ENCODE peak calls at places on chromosomes 11 and 22, in four cellular contexts. O is brain microvascular endothelial cell, V is astrocyte, T is Peyer's patch. F is an unnamed sample.

GRCh38 chr11:134951305-134951700 is 539.3 kb upstream of the B3GAT1 start:
- DNase-seq in O (peak; percentile 79), V (peak; percentile 71), T (no peak), F (no peak)

GRCh38 chr11:36009469-36009868 is 65.6 kb downstream of the LDLRAD3 start:
- DNase-seq in V (peak; percentile 80), T (no peak), O (no peak), F (no peak)

GRCh38 chr11:74984070-74984469 is 4.7 kb upstream of the NEU3 start:
- DNase-seq in O (no peak), V (no peak), T (no peak), F (no peak)

GRCh38 chr22:19705181-19705934 is 8.9 kb upstream of the SEPTIN5 start:
- DNase-seq in T (peak; percentile 23), V (no peak), O (no peak), F (no peak)

GRCh38 chr22:30017375-30017774 is 62.9 kb upstream of the HORMAD2 start:
- DNase-seq in O (no peak), V (peak; percentile 55), T (no peak), F (no peak)

GRCh38 chr11:69974528-69974927 is 103.6 kb upstream of the ANO1 start:
- DNase-seq in V (no peak), T (peak; percentile 50), O (no peak), F (no peak)

GRCh38 chr11:62553839-62554361 is 7.3 kb upstream of the AHNAK start:
- DNase-seq in T (peak; percentile 87), V (peak; percentile 90), O (peak; percentile 86), F (no peak)

GRCh38 chr11:13964771-13965074 is 2.2 kb downstream of the SPON1 start:
- DNase-seq in T (no peak), V (no peak), O (no peak), F (no peak)

GRCh38 chr11:111561801-111562325 is 21.3 kb downstream of the LAYN start:
- DNase-seq in O (peak; percentile 56), V (peak; percentile 86), T (no peak), F (no peak)

GRCh38 chr11:128701086-128701485 is 7.2 kb downstream of the FLI1 start:
- DNase-seq in O (no peak), T (no peak), V (peak; percentile 34), F (no peak)

GRCh38 chr11:86978756-86979608 is 23.8 kb upstream of the FZD4 start:
- DNase-seq in V (no peak), T (no peak), O (peak; percentile 57), F (no peak)

GRCh38 chr11:70073188-70073817 is 4.8 kb upstream of the ANO1 start:
- DNase-seq in O (no peak), V (peak; percentile 50), T (peak; percentile 8), F (no peak)

GRCh38 chr11:79543101-79543500 is 102.3 kb upstream of the TENM4 start:
- DNase-seq in O (no peak), V (no peak), T (no peak), F (no peak)

GRCh38 chr11:124759268-124760204 is 2.6 kb downstream of the ESAM start:
- DNase-seq in O (no peak), V (no peak), T (no peak), F (no peak)

GRCh38 chr22:42134033-42135020 is 3.7 kb upstream of the CYP2D6 start:
- DNase-seq in T (peak; percentile 49), V (no peak), O (no peak), F (no peak)

GRCh38 chr11:133946541-133947297 is 10.0 kb downstream of the IGSF9B start:
- DNase-seq in T (no peak), V (no peak), O (no peak), F (no peak)

GRCh38 chr11:27926981-27927481 is 180.9 kb downstream of the KIF18A start:
- DNase-seq in O (peak; percentile 79), T (no peak), V (peak; percentile 99), F (no peak)

GRCh38 chr22:22144858-22145257 is 99.7 kb upstream of the VPREB1 start:
- DNase-seq in V (no peak), T (no peak), O (no peak), F (no peak)

GRCh38 chr22:24230911-24231656 is 13.8 kb downstream of the GGT5 start:
- DNase-seq in O (no peak), V (no peak), T (peak; percentile 82), F (peak; percentile 57)

GRCh38 chr11:99410636-99411035 is 389.9 kb downstream of the CNTN5 start:
- DNase-seq in O (no peak), T (no peak), V (no peak), F (no peak)

GRCh38 chr22:26800858-26801257 is 143.5 kb downstream of the MIAT start:
- DNase-seq in V (peak; percentile 18), T (no peak), O (peak; percentile 25), F (no peak)

GRCh38 chr22:28239941-28240340 is 320.9 kb upstream of the PITPNB start:
- DNase-seq in O (no peak), T (no peak), V (no peak), F (no peak)

GRCh38 chr11:60880635-60881282 is 13.4 kb downstream of the ZP1 start:
- DNase-seq in V (no peak), O (no peak), T (no peak), F (no peak)

GRCh38 chr22:23773247-23774113 is 831 bp downstream of the MMP11 start:
- DNase-seq in V (no peak), T (no peak), O (no peak), F (no peak)

GRCh38 chr11:112961146-112961668 is at the start of gene NCAM1:
- DNase-seq in O (peak; percentile 48), T (peak; percentile 63), V (peak; percentile 79), F (peak; percentile 39)

GRCh38 chr11:67486481-67487195 is 3.8 kb downstream of the AIP start:
- DNase-seq in V (no peak), T (peak; percentile 74), O (no peak), F (no peak)

GRCh38 chr11:44695169-44695833 is 31.5 kb upstream of the TSPAN18 start:
- DNase-seq in V (no peak), T (no peak), O (no peak), F (no peak)

GRCh38 chr22:46917702-46918101 is 155.3 kb downstream of the TBC1D22A start:
- DNase-seq in O (no peak), T (no peak), V (no peak), F (no peak)

GRCh38 chr11:62841361-62842170 is 2.2 kb upstream of the WDR74 start:
- DNase-seq in O (peak; percentile 98), T (peak; percentile 94), V (peak; percentile 100), F (peak; percentile 75)

GRCh38 chr11:43789700-43790443 is 90.8 kb upstream of the ALKBH3 start:
- DNase-seq in V (peak; percentile 72), T (no peak), O (peak; percentile 28), F (no peak)

GRCh38 chr11:94034207-94034606 is 13.1 kb downstream of the HEPHL1 start:
- DNase-seq in O (no peak), V (no peak), T (no peak), F (no peak)

GRCh38 chr11:134584001-134584561 is 172.0 kb upstream of the B3GAT1 start:
- DNase-seq in O (no peak), V (no peak), T (no peak), F (peak; percentile 46)

GRCh38 chr11:93487032-93487483 is 56.1 kb downstream of the SMCO4 start:
- DNase-seq in V (no peak), O (no peak), T (no peak), F (no peak)

GRCh38 chr22:27196483-27196882 is 539.1 kb downstream of the MIAT start:
- DNase-seq in V (no peak), O (no peak), T (no peak), F (no peak)

GRCh38 chr11:41283196-41283930 is 176.1 kb downstream of the LRRC4C start:
- DNase-seq in O (no peak), V (peak; percentile 32), T (no peak), F (no peak)

GRCh38 chr11:13963169-13963948 is 836 bp downstream of the SPON1 start:
- DNase-seq in O (no peak), T (peak; percentile 63), V (peak; percentile 14), F (no peak)

GRCh38 chr22:22616636-22617035 is 27.8 kb upstream of the GGTLC2 start:
- DNase-seq in T (no peak), O (no peak), V (no peak), F (no peak)

GRCh38 chr22:30568137-30568805 is 6.2 kb downstream of the GAL3ST1 start:
- DNase-seq in V (no peak), T (no peak), O (no peak), F (no peak)

GRCh38 chr11:14288189-14288935 is 70.6 kb downstream of the RRAS2 start:
- DNase-seq in T (no peak), V (peak; percentile 81), O (peak; percentile 68), F (no peak)

GRCh38 chr11:58577441-58578135 is 1.3 kb upstream of the ZFP91 start:
- DNase-seq in V (peak; percentile 97), O (peak; percentile 95), T (peak; percentile 89), F (peak; percentile 79)
- TF ChIP-seq CTCF in V (no peak), O (no peak), T (no peak), F (no peak)

GRCh38 chr22:45477366-45478107 is 25.1 kb upstream of the FBLN1 start:
- DNase-seq in T (no peak), O (no peak), V (no peak), F (no peak)
- TF ChIP-seq CTCF in T (no peak), O (no peak), V (no peak), F (no peak)

DNA sequence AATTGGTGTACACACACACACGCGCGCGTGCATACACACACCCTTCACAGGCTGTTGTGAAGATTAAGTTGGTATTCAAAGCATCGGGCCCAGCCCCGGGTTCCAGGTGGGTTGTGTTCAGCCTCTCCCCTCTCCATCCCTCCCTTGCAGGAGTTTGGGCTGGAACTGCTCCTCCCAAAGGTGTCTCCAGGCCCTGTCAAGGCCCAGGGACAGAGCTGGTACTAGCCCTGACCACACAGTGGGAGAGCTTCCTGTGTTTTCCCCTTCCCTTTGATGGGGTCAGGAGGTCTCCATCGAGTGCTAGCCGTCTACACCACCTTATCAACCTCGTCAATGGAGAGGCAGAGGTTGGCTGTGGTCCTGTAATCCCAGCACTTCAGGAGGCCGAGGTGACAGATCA is 36.5 kb upstream of the CSNK1E start:
- DNase-seq in T (no peak), V (no peak), O (no peak), F (no peak)
- TF ChIP-seq CTCF in T (no peak), V (no peak), O (no peak), F (no peak)

GRCh38 chr11:783581-784015 is 6.3 kb downstream of the CEND1 start:
- DNase-seq in V (peak; percentile 86), T (peak; percentile 87), O (peak; percentile 62), F (no peak)
- TF ChIP-seq CTCF in V (peak; percentile 71), T (peak; percentile 70), O (peak; percentile 91), F (no peak)

DNA sequence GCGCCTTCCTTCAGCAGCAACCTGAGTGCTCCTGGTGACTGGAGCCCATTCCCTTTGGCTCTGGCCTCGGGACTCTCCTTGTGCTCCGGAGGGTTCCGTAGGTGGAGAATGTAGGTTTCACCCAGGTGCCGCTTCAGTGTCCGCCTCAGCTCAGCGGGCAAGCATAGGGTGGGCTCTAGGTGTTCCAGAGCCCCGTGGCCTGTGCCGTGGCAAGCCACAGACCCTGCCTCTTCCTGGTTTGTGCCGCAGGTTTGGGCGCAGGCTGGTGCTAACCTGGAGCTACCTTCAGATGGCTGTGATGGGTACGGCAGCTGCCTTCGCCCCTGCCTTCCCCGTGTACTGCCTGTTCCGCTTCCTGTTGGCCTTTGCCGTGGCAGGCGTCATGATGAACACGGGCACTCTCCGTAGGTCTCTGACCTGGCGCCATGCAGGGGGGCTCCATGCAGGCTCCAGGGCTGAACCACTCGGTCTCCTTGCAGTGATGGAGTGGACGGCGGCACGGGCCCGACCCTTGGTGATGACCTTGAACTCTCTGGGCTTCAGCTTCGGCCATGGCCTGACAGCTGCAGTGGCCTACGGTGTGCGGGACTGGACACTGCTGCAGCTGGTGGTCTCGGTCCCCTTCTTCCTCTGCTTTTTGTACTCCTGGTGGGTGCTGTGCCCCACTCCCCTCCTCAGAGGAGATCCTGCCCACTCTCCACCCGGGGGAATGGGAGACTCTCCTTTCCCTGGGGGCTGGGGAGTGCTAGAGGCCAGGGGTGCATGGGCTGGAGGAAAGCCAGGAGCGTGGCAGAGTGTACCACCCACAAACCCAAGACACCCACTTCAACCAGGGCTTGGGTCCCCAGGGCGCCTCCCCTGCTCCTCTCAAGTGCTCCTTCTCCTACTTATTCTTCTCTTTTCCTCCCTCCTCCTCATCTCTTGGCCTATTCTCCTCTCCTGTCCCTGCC is 2.4 kb downstream of the SLC22A12 start:
- DNase-seq in O (no peak), V (no peak), T (no peak), F (no peak)
- TF ChIP-seq CTCF in O (no peak), V (no peak), T (no peak), F (no peak)